ENCODE peak calls at places on chromosomes 1 and 21, in eight cellular contexts. N, F, H, W, D, Y, R and A are unnamed samples.

GRCh38 chr1:73980324-73981040 is 217.5 kb downstream of the LRRIQ3 start:
- DNase-seq in N (no peak), F (no peak), H (no peak), W (no peak), D (peak), Y (no peak), R (no peak), A (no peak)

GRCh38 chr1:154773551-154773950 is 96.5 kb downstream of the KCNN3 start:
- DNase-seq in N (no peak), F (no peak), H (no peak), W (no peak), D (no peak), Y (no peak), R (no peak), A (no peak)

GRCh38 chr21:17660449-17660848 is 47.7 kb upstream of the BTG3 start:
- DNase-seq in N (no peak), F (no peak), H (no peak), W (no peak), D (no peak), Y (no peak), R (no peak), A (peak)

GRCh38 chr1:170978371-170978900 is 43.1 kb downstream of the MROH9 start:
- DNase-seq in N (no peak), F (no peak), H (no peak), W (no peak), D (no peak), Y (no peak), R (no peak), A (no peak)

GRCh38 chr1:211133393-211133840 is 531 bp downstream of the KCNH1 start:
- DNase-seq in N (no peak), F (no peak), H (peak), W (no peak), D (no peak), Y (peak), R (peak), A (peak)

GRCh38 chr1:235180916-235181315 is 19.9 kb upstream of the RBM34 start:
- DNase-seq in N (no peak), F (no peak), H (no peak), W (no peak), D (no peak), Y (no peak), R (no peak), A (no peak)

GRCh38 chr1:210792703-210793102 is 341.2 kb downstream of the KCNH1 start:
- DNase-seq in N (no peak), F (no peak), H (no peak), W (no peak), D (peak), Y (peak), R (no peak), A (peak)

GRCh38 chr1:226880372-226881287 is 10.2 kb downstream of the PSEN2 start:
- DNase-seq in N (no peak), F (no peak), H (no peak), W (no peak), D (no peak), Y (no peak), R (no peak), A (no peak)

GRCh38 chr1:17596651-17597509 is 57.4 kb downstream of the ARHGEF10L start:
- DNase-seq in N (no peak), F (no peak), H (no peak), W (no peak), D (no peak), Y (no peak), R (no peak), A (peak)

GRCh38 chr1:11804666-11805453 is 904 bp downstream of the MTHFR start:
- DNase-seq in N (no peak), F (peak), H (peak), W (no peak), D (peak), Y (no peak), R (peak), A (peak)

GRCh38 chr1:29324771-29325351 is 88.5 kb downstream of the PTPRU start:
- DNase-seq in N (no peak), F (no peak), H (no peak), W (no peak), D (peak), Y (no peak), R (no peak), A (no peak)

GRCh38 chr1:21307210-21307609 is 16.9 kb upstream of the ECE1 start:
- DNase-seq in N (no peak), F (no peak), H (no peak), W (no peak), D (no peak), Y (no peak), R (peak), A (no peak)

GRCh38 chr1:109361649-109362048 is 36.1 kb downstream of the SORT1 start:
- DNase-seq in N (no peak), F (no peak), H (no peak), W (no peak), D (no peak), Y (no peak), R (no peak), A (peak)

GRCh38 chr1:210816136-210816535 is 317.8 kb downstream of the KCNH1 start:
- DNase-seq in N (no peak), F (no peak), H (no peak), W (no peak), D (no peak), Y (no peak), R (no peak), A (no peak)

GRCh38 chr1:59186656-59187055 is 110.2 kb upstream of the FGGY start:
- DNase-seq in N (no peak), F (peak), H (no peak), W (no peak), D (peak), Y (peak), R (no peak), A (peak)

GRCh38 chr1:65948609-65949229 is 156.0 kb downstream of the PDE4B start:
- DNase-seq in N (no peak), F (no peak), H (no peak), W (no peak), D (peak), Y (peak), R (no peak), A (peak)

GRCh38 chr1:22250724-22251123 is 107.8 kb upstream of the WNT4 start:
- DNase-seq in N (no peak), F (no peak), H (no peak), W (no peak), D (peak), Y (peak), R (no peak), A (peak)